ENCODE peak calls at places on chromosomes 2 and 18, in six cellular contexts. Q is HCT116, I is AG09309, V is nephron progenitor cell, M is AG04450, D is Panc1. F is an unnamed sample.

GRCh38 chr2:191059308-191059707 is 45.3 kb upstream of the STAT1 start:
- DNase-seq in Q (no peak), V (no peak), D (no peak), I (no peak), M (no peak), F (no peak)

GRCh38 chr2:31138037-31138962 is at the start of gene GALNT14:
- DNase-seq in V (peak), I (no peak), D (no peak), M (no peak), Q (no peak), F (no peak)

GRCh38 chr18:65415167-65415566 is 335.6 kb upstream of the CDH7 start:
- DNase-seq in I (no peak), M (no peak), D (no peak), Q (no peak), V (no peak), F (no peak)

GRCh38 chr2:32772623-32773221 is 144.9 kb downstream of the TTC27 start:
- DNase-seq in V (peak), D (peak), I (peak), Q (peak), M (peak), F (peak)

GRCh38 chr2:40208478-40208877 is 243.4 kb downstream of the SLC8A1 start:
- DNase-seq in I (no peak), Q (no peak), D (no peak), V (no peak), M (no peak), F (no peak)

GRCh38 chr18:46917808-46918600 is 602 bp downstream of the KATNAL2 start:
- DNase-seq in V (peak), I (no peak), Q (no peak), M (no peak), D (no peak), F (no peak)

GRCh38 chr2:109046925-109047508 is 58.0 kb upstream of the EDAR start:
- DNase-seq in Q (peak), D (no peak), M (no peak), I (no peak), V (no peak), F (no peak)

GRCh38 chr2:224584111-224584764 is 925 bp downstream of the CUL3 start:
- DNase-seq in V (peak), D (no peak), I (no peak), Q (no peak), M (no peak), F (no peak)

GRCh38 chr2:170815746-170816498 is 765 bp upstream of the GAD1 start:
- DNase-seq in I (no peak), M (no peak), D (no peak), V (peak), Q (peak), F (no peak)

GRCh38 chr2:189149981-189150380 is 29.6 kb downstream of the COL5A2 start:
- DNase-seq in V (no peak), Q (no peak), D (peak), M (no peak), I (peak), F (no peak)

GRCh38 chr2:201452058-201452736 is 657 bp downstream of the STRADB start:
- DNase-seq in M (no peak), Q (no peak), D (no peak), I (no peak), V (no peak), F (no peak)

GRCh38 chr2:85705680-85706039 is 11.5 kb downstream of the GNLY start:
- DNase-seq in D (no peak), V (no peak), M (peak), Q (peak), I (peak), F (peak)

GRCh38 chr2:233453111-233453915 is 99.0 kb downstream of the DGKD start:
- DNase-seq in I (no peak), Q (no peak), M (no peak), V (no peak), D (no peak), F (no peak)

GRCh38 chr2:37287966-37288365 is 36.7 kb downstream of the PRKD3 start:
- DNase-seq in I (no peak), D (no peak), V (no peak), Q (no peak), M (no peak), F (no peak)
- TF ChIP-seq CTCF in I (no peak), D (peak), V (no peak), Q (peak), M (no peak), F (peak)

GRCh38 chr2:196849895-196850294 is 40.7 kb upstream of the C2orf66 start:
- DNase-seq in D (peak), Q (no peak), I (peak), V (no peak), M (no peak), F (peak)
- TF ChIP-seq CTCF in D (peak), Q (peak), I (peak), V (no peak), M (peak), F (peak)

GRCh38 chr2:121095257-121096080 is 189.5 kb downstream of the TFCP2L1 start:
- DNase-seq in V (peak), Q (peak), M (no peak), I (no peak), D (no peak), F (no peak)
- TF ChIP-seq CTCF in V (peak), Q (peak), M (peak), I (peak), D (peak), F (peak)

GRCh38 chr2:167132066-167132465 is 243.8 kb downstream of the XIRP2 start:
- DNase-seq in D (no peak), I (no peak), Q (no peak), V (no peak), M (no peak), F (no peak)

GRCh38 chr2:167128130-167128529 is 239.8 kb downstream of the XIRP2 start:
- DNase-seq in I (no peak), D (no peak), Q (no peak), M (no peak), V (no peak), F (no peak)

GRCh38 chr2:167122389-167122788 is 234.1 kb downstream of the XIRP2 start:
- DNase-seq in V (no peak), I (no peak), Q (no peak), M (no peak), D (no peak), F (no peak)

GRCh38 chr2:167126165-167126564 is 237.9 kb downstream of the XIRP2 start:
- DNase-seq in I (no peak), Q (no peak), D (no peak), M (no peak), V (no peak), F (no peak)

GRCh38 chr2:167127135-167127534 is 238.9 kb downstream of the XIRP2 start:
- DNase-seq in Q (no peak), M (no peak), D (no peak), V (no peak), I (no peak), F (no peak)
- TF ChIP-seq CTCF in Q (no peak), M (peak), D (peak), V (no peak), I (no peak), F (peak)

DNA sequence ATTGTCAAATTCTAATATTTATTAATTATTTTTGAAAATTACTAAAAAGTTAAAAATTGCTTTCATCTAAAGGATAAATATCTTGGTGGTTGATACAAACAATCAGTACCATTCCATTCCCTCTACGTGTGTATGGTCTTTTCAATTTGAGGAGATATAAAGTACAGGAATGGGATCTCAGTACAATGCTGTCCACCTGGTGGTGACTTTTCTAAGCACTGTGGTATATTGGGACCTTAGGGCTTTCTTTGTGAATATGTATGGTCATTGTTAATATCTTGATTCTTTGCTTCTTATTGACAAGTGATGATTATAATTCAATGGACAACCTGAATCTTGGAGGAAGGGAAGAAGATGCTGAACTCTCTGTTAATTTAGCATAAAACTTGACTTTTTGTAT is 83.1 kb downstream of the NBEAL1 start:
- DNase-seq in V (no peak), M (no peak), I (no peak), Q (peak), D (no peak), F (no peak)
- TF ChIP-seq CTCF in V (peak), M (peak), I (peak), Q (peak), D (no peak), F (peak)